ENCODE peak calls at places on chromosomes 7 and 10, in eight cellular contexts. H is cardiac fibroblast; N is tibial artery; Z is brain microvascular endothelial cell; M is choroid plexus epithelial cell; O is NT2/D1; Y is CD8-positive, alpha-beta T cell; P is heart left ventricle. X is an unnamed sample.

GRCh38 chr7:74481458-74482324 is 28.0 kb downstream of the GTF2IRD1 start:
- DNase-seq in P (peak), N (no peak), H (peak), Z (peak), O (no peak), M (peak), Y (no peak), X (no peak)

GRCh38 chr7:43750016-43750887 is 8.2 kb upstream of the BLVRA start:
- DNase-seq in Z (no peak), Y (no peak), P (peak), O (no peak), N (no peak), H (peak), M (no peak), X (no peak)

GRCh38 chr10:8331896-8332729 is 277.6 kb downstream of the GATA3 start:
- DNase-seq in Z (peak), O (no peak), N (peak), M (peak), H (peak), P (peak), Y (peak), X (peak)

GRCh38 chr10:106904209-106904608 is 260.3 kb downstream of the SORCS1 start:
- DNase-seq in Z (no peak), H (no peak), O (no peak), Y (no peak), N (no peak), P (no peak), M (no peak), X (no peak)

GRCh38 chr10:31959461-31960173 is 31.0 kb upstream of the ARHGAP12 start:
- DNase-seq in O (no peak), Y (no peak), M (no peak), Z (no peak), P (no peak), H (peak), N (no peak), X (no peak)

GRCh38 chr7:43584200-43584586 is 1.3 kb downstream of the STK17A start:
- DNase-seq in O (no peak), Y (no peak), P (peak), H (peak), N (no peak), Z (peak), M (peak), X (no peak)

GRCh38 chr10:10667466-10667865 is 350.2 kb upstream of the CELF2 start:
- DNase-seq in H (no peak), Y (no peak), P (no peak), M (no peak), Z (no peak), N (no peak), O (no peak), X (no peak)

GRCh38 chr7:152467225-152467624 is 31.4 kb upstream of the KMT2C start:
- DNase-seq in M (no peak), P (no peak), N (no peak), H (no peak), O (no peak), Z (no peak), Y (no peak), X (no peak)

GRCh38 chr10:49083256-49083655 is 32.1 kb downstream of the VSTM4 start:
- DNase-seq in H (peak), M (peak), O (no peak), Y (no peak), Z (no peak), N (peak), P (peak), X (no peak)

GRCh38 chr7:156604311-156604710 is 36.3 kb upstream of the RNF32 start:
- DNase-seq in Z (no peak), H (no peak), Y (no peak), O (no peak), N (no peak), P (no peak), M (no peak), X (no peak)

GRCh38 chr10:12777840-12778585 is 223.5 kb downstream of the CCDC3 start:
- DNase-seq in Y (no peak), Z (no peak), N (no peak), O (no peak), H (no peak), M (no peak), P (no peak), X (no peak)

GRCh38 chr7:99267530-99268360 is 4.9 kb upstream of the MYH16 start:
- DNase-seq in N (peak), Z (peak), Y (no peak), O (no peak), P (no peak), H (peak), M (peak), X (no peak)

GRCh38 chr7:137695494-137695893 is 151.3 kb downstream of the DGKI start:
- DNase-seq in N (no peak), M (no peak), O (no peak), Z (no peak), P (no peak), Y (no peak), H (no peak), X (no peak)

GRCh38 chr7:148483515-148483914 is 107.1 kb upstream of the C7orf33 start:
- DNase-seq in N (no peak), Y (no peak), Z (no peak), H (no peak), P (no peak), O (no peak), M (no peak), X (no peak)

GRCh38 chr10:128530301-128530700 is 404.1 kb upstream of the MKI67 start:
- DNase-seq in N (no peak), P (no peak), H (peak), O (no peak), M (peak), Y (no peak), Z (no peak), X (no peak)

GRCh38 chr7:17368856-17369520 is 70.5 kb downstream of the AHR start:
- DNase-seq in N (no peak), Z (no peak), O (no peak), Y (no peak), P (no peak), H (no peak), M (peak), X (no peak)

GRCh38 chr10:22599048-22599561 is 115.3 kb downstream of the PIP4K2A start:
- DNase-seq in P (no peak), Z (peak), Y (no peak), H (peak), N (no peak), M (peak), O (no peak), X (no peak)

GRCh38 chr10:77405771-77406241 is 231.8 kb downstream of the KCNMA1 start:
- DNase-seq in P (peak), Y (no peak), M (peak), N (peak), H (peak), Z (peak), O (peak), X (peak)

GRCh38 chr7:41003031-41003925 is 699.6 kb downstream of the INHBA start:
- DNase-seq in O (peak), H (peak), Z (peak), M (peak), Y (no peak), N (no peak), P (peak), X (peak)

GRCh38 chr10:17247210-17247609 is 19.2 kb downstream of the VIM start:
- DNase-seq in H (no peak), O (no peak), P (no peak), N (no peak), Y (no peak), Z (no peak), M (no peak), X (no peak)

GRCh38 chr10:14838582-14839304 is 637 bp downstream of the HSPA14 start:
- DNase-seq in H (peak), Y (no peak), O (no peak), P (peak), N (peak), M (peak), Z (peak), X (no peak)

GRCh38 chr7:69245646-69246045 is 352.6 kb upstream of the AUTS2 start:
- DNase-seq in N (no peak), O (peak), Y (no peak), H (peak), Z (no peak), M (peak), P (no peak), X (no peak)

GRCh38 chr7:116465125-116465524 is 34.4 kb upstream of the CAV2 start:
- DNase-seq in Z (no peak), H (no peak), O (no peak), Y (no peak), M (no peak), P (no peak), N (no peak), X (no peak)

GRCh38 chr10:124671486-124672075 is 72.6 kb downstream of the FAM53B start:
- DNase-seq in Y (no peak), O (no peak), N (no peak), M (peak), Z (no peak), H (peak), P (peak), X (no peak)

GRCh38 chr7:106613861-106614560 is 46.9 kb downstream of the CCDC71L start:
- DNase-seq in H (peak), Z (no peak), N (no peak), Y (no peak), P (no peak), M (peak), O (no peak), X (no peak)
- H3K4me3 ChIP-seq in H (no peak), Z (no peak), N (no peak), Y (no peak), P (no peak), M (no peak), O (no peak), X (no peak)

DNA sequence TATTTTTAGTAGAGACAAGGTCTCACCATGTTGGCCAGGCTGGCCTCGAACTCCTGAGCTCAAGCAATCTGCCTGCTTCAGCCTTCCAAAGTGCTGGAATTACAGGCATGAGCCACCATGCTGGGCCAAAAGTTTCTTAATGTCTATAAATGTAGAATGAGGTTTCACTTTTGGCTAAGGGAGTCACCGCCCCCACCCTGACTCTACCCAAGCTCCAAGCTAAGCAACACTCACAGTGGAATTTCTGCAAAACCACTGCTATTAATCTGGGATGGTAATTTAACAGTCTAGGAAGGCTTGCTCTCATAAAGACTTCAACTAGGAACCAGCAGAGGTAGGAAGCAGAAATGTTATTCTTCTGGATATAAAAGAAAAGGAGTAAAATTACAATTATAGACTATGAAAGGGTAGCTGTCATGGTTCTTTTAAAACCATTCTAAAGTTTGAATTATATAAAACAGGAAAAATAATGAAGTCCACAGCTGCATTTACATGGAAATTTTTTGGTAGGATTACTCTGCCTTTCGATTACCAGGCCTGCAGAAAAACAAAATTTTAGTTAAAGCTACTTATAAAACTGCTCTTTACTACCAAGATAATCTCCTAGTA is 211.6 kb downstream of the SFMBT2 start:
- DNase-seq in O (no peak), M (no peak), Y (no peak), P (no peak), N (no peak), Z (no peak), H (peak), X (no peak)
- H3K4me3 ChIP-seq in O (no peak), M (no peak), Y (no peak), P (no peak), N (no peak), Z (no peak), H (no peak), X (no peak)

GRCh38 chr7:5283421-5284303 is 919 bp downstream of the SLC29A4 start:
- DNase-seq in Y (no peak), Z (no peak), M (peak), O (no peak), P (no peak), H (no peak), N (no peak), X (no peak)

GRCh38 chr7:5278781-5279180 is 4.0 kb upstream of the SLC29A4 start:
- DNase-seq in P (no peak), Y (no peak), M (peak), O (no peak), N (no peak), Z (no peak), H (peak), X (no peak)

GRCh38 chr7:5279734-5280133 is 3.0 kb upstream of the SLC29A4 start:
- DNase-seq in P (no peak), N (no peak), M (no peak), H (no peak), Z (no peak), Y (no peak), O (no peak), X (no peak)

GRCh38 chr7:5284304-5285281 is 1.9 kb downstream of the SLC29A4 start:
- DNase-seq in O (peak), Z (no peak), Y (no peak), P (no peak), N (no peak), H (peak), M (peak), X (no peak)

GRCh38 chr7:5282464-5283316 is at the start of gene SLC29A4:
- DNase-seq in N (no peak), Z (no peak), M (peak), Y (no peak), O (no peak), H (peak), P (peak), X (no peak)
- H3K4me3 ChIP-seq in N (peak), Z (peak), M (peak), Y (no peak), O (peak), H (peak), P (peak), X (peak)

GRCh38 chr10:62815373-62816111 is 624 bp downstream of the EGR2 start:
- DNase-seq in Y (no peak), H (peak), P (no peak), Z (no peak), O (no peak), N (no peak), M (peak), X (no peak)
- H3K4me3 ChIP-seq in Y (peak), H (peak), P (peak), Z (peak), O (peak), N (peak), M (peak), X (peak)

GRCh38 chr7:19143930-19144574 is 1.2 kb downstream of the FERD3L start:
- DNase-seq in H (no peak), P (no peak), N (no peak), M (no peak), Y (no peak), Z (no peak), O (no peak), X (no peak)
- H3K4me3 ChIP-seq in H (peak), P (peak), N (peak), M (peak), Y (no peak), Z (peak), O (peak), X (peak)

GRCh38 chr7:50416509-50417299 is 33.4 kb downstream of the FIGNL1 start:
- DNase-seq in Y (no peak), M (peak), P (no peak), Z (no peak), O (no peak), H (no peak), N (no peak), X (no peak)
- H3K4me3 ChIP-seq in Y (peak), M (no peak), P (no peak), Z (no peak), O (no peak), H (no peak), N (no peak), X (no peak)

GRCh38 chr7:36597099-36597773 is 127.1 kb downstream of the AOAH start:
- DNase-seq in O (no peak), Y (no peak), N (no peak), H (no peak), P (no peak), M (peak), Z (no peak), X (no peak)
- H3K4me3 ChIP-seq in O (no peak), Y (no peak), N (no peak), H (no peak), P (no peak), M (no peak), Z (no peak), X (no peak)

DNA sequence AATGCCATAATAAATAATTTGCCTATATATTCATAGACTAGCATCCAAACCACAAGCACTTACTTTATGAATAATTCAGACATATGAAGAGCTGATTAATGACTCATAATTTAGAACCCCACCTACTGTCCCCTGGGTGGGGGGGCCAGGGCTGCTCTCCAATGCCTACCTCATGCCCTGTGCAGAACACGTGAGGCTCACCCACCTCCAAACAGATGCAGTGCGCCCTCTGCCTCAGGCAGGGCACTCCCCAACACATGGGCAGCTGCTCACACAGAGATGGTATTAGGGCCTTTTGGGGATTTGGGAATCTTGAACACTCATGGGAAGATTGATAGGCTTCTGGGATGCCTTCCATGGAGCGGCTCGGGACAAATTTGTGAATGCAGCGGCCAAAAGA is 75.1 kb upstream of the INSIG1 start:
- DNase-seq in Z (no peak), P (no peak), O (no peak), Y (no peak), M (no peak), N (no peak), H (no peak), X (no peak)
- H3K4me3 ChIP-seq in Z (no peak), P (no peak), O (no peak), Y (no peak), M (no peak), N (no peak), H (no peak), X (no peak)

GRCh38 chr10:86758231-86759072 is 2.0 kb downstream of the BMPR1A start:
- DNase-seq in Z (no peak), P (no peak), O (no peak), N (no peak), Y (no peak), M (peak), H (peak), X (no peak)
- H3K4me3 ChIP-seq in Z (peak), P (peak), O (peak), N (peak), Y (no peak), M (peak), H (peak), X (peak)

GRCh38 chr7:143258830-143259229 is 4.4 kb upstream of the GSTK1 start:
- DNase-seq in O (no peak), Y (no peak), H (peak), Z (no peak), N (no peak), P (peak), M (peak), X (no peak)
- H3K4me3 ChIP-seq in O (no peak), Y (no peak), H (no peak), Z (no peak), N (no peak), P (no peak), M (no peak), X (no peak)

X was measured in iPS DF 6.9.